ENCODE peak calls at places on chromosomes 5 and 9, in eight cellular contexts. U, P, F, R, W, O, Y and X are unnamed samples.

GRCh38 chr9:34430843-34431437 is 27.4 kb downstream of the FAM219A start:
- DNase-seq in U (peak; percentile 16), P (peak; percentile 31), F (peak; percentile 96), R (no peak), W (peak; percentile 22), O (peak; percentile 49), Y (peak; percentile 27), X (peak; percentile 70)

GRCh38 chr9:98825414-98825813 is 17.9 kb downstream of the GALNT12 start:
- DNase-seq in U (no peak), P (no peak), F (no peak), R (no peak), W (no peak), O (no peak), Y (no peak), X (no peak)

GRCh38 chr5:130992095-130992494 is 173.0 kb downstream of the HINT1 start:
- DNase-seq in U (no peak), P (no peak), F (no peak), R (no peak), W (no peak), O (peak; percentile 14), Y (no peak), X (peak; percentile 33)

GRCh38 chr9:103816146-103816545 is 278.0 kb upstream of the SMC2 start:
- DNase-seq in U (no peak), P (no peak), F (no peak), R (no peak), W (no peak), O (no peak), Y (no peak), X (no peak)

GRCh38 chr5:178785999-178786398 is 55.5 kb upstream of the ZNF354A start:
- DNase-seq in U (no peak), P (no peak), F (no peak), R (no peak), W (no peak), O (peak; percentile 49), Y (no peak), X (peak; percentile 5)

GRCh38 chr9:134716067-134716466 is 74.5 kb downstream of the COL5A1 start:
- DNase-seq in U (no peak), P (no peak), F (peak; percentile 95), R (no peak), W (no peak), O (peak; percentile 53), Y (no peak), X (no peak)

GRCh38 chr5:84825616-84826015 is 440.9 kb upstream of the EDIL3 start:
- DNase-seq in U (no peak), P (no peak), F (no peak), R (no peak), W (no peak), O (peak; percentile 4), Y (no peak), X (no peak)

GRCh38 chr9:14455243-14455642 is 141.3 kb upstream of the NFIB start:
- DNase-seq in U (no peak), P (no peak), F (no peak), R (no peak), W (no peak), O (no peak), Y (no peak), X (no peak)

GRCh38 chr5:123819401-123819800 is 307.4 kb downstream of the CSNK1G3 start:
- DNase-seq in U (no peak), P (no peak), F (no peak), R (no peak), W (no peak), O (no peak), Y (no peak), X (no peak)